ENCODE peak calls at places on chromosomes 12 and 14, in nine cellular contexts. Y is body of pancreas; Z is lower lobe of right lung; V is activated CD8-positive, alpha-beta T cell treated with anti-CD3 and anti-CD28 coated beads for 36 hours; C is adrenal gland; T is fibroblast of pulmonary artery; F is AG04450; W is neural progenitor cell; B is H9. G is an unnamed sample.

GRCh38 chr12:116179384-116179783 is 98.1 kb downstream of the MED13L start:
- DNase-seq in Y (no peak), Z (no peak), V (no peak), C (no peak), T (no peak), F (no peak), W (no peak), B (no peak), G (no peak)

GRCh38 chr12:107092669-107093546 is 441 bp downstream of the CRY1 start:
- DNase-seq in Y (peak; percentile 69), Z (peak; percentile 75), V (peak; percentile 87), C (peak; percentile 56), T (peak; percentile 41), F (no peak), W (peak; percentile 73), B (peak; percentile 65), G (no peak)

GRCh38 chr12:120740871-120741270 is 15.2 kb downstream of the ACADS start:
- DNase-seq in Y (no peak), Z (no peak), V (no peak), C (no peak), T (no peak), F (no peak), W (no peak), B (no peak), G (no peak)

GRCh38 chr12:19196959-19197630 is 67.6 kb downstream of the PLEKHA5 start:
- DNase-seq in Y (no peak), Z (no peak), V (no peak), C (no peak), T (peak; percentile 57), F (no peak), W (no peak), B (no peak), G (no peak)

GRCh38 chr14:46574236-46574970 is 77.2 kb downstream of the RPL10L start:
- DNase-seq in Y (no peak), Z (no peak), V (no peak), C (no peak), T (no peak), F (no peak), W (no peak), B (no peak), G (no peak)

GRCh38 chr14:54718046-54718445 is 151.1 kb downstream of the SAMD4A start:
- DNase-seq in Y (no peak), Z (no peak), V (no peak), C (no peak), T (no peak), F (no peak), W (no peak), B (no peak), G (no peak)

GRCh38 chr12:126982707-126983106 is 1284.3 kb upstream of the TMEM132C start:
- DNase-seq in Y (no peak), Z (no peak), V (no peak), C (no peak), T (no peak), F (no peak), W (no peak), B (no peak), G (no peak)

GRCh38 chr14:77790566-77791224 is 9.2 kb upstream of the ADCK1 start:
- DNase-seq in Y (no peak), Z (no peak), V (no peak), C (no peak), T (no peak), F (no peak), W (no peak), B (no peak), G (no peak)

GRCh38 chr14:51862171-51862838 is 1.9 kb downstream of the GNG2 start:
- DNase-seq in Y (no peak), Z (no peak), V (peak; percentile 51), C (no peak), T (no peak), F (no peak), W (no peak), B (no peak), G (no peak)

GRCh38 chr12:11827096-11827841 is 177.8 kb downstream of the ETV6 start:
- DNase-seq in Y (peak; percentile 55), Z (no peak), V (no peak), C (peak; percentile 64), T (no peak), F (no peak), W (peak; percentile 72), B (peak; percentile 52), G (peak; percentile 30)

GRCh38 chr12:26631846-26632245 is 201.1 kb downstream of the ITPR2 start:
- DNase-seq in Y (no peak), Z (no peak), V (no peak), C (no peak), T (peak; percentile 57), F (no peak), W (no peak), B (no peak), G (no peak)

GRCh38 chr12:121465921-121466799 is 66.2 kb downstream of the RNF34 start:
- DNase-seq in Y (no peak), Z (no peak), V (peak; percentile 51), C (no peak), T (peak; percentile 22), F (no peak), W (peak; percentile 49), B (no peak), G (no peak)

GRCh38 chr12:77354766-77355362 is 289.5 kb upstream of the E2F7 start:
- DNase-seq in Y (no peak), Z (no peak), V (no peak), C (no peak), T (no peak), F (no peak), W (no peak), B (no peak), G (no peak)

GRCh38 chr12:100826323-100826722 is 31.7 kb downstream of the ANO4 start:
- DNase-seq in Y (peak; percentile 25), Z (no peak), V (peak; percentile 33), C (peak; percentile 69), T (peak; percentile 73), F (peak; percentile 21), W (peak; percentile 81), B (peak; percentile 55), G (peak; percentile 11)

GRCh38 chr14:79899610-79900009 is 311.7 kb downstream of the DIO2 start:
- DNase-seq in Y (no peak), Z (no peak), V (no peak), C (no peak), T (no peak), F (no peak), W (peak; percentile 2), B (no peak), G (no peak)

GRCh38 chr12:45518516-45519235 is 210.8 kb upstream of the ARID2 start:
- DNase-seq in Y (no peak), Z (no peak), V (peak; percentile 80), C (no peak), T (no peak), F (no peak), W (no peak), B (no peak), G (no peak)

GRCh38 chr12:45638386-45638785 is 91.1 kb upstream of the ARID2 start:
- DNase-seq in Y (no peak), Z (no peak), V (no peak), C (no peak), T (no peak), F (no peak), W (no peak), B (no peak), G (no peak)

GRCh38 chr12:18782827-18783226 is 44.9 kb downstream of the CAPZA3 start:
- DNase-seq in Y (no peak), Z (no peak), V (no peak), C (no peak), T (no peak), F (no peak), W (no peak), B (no peak), G (no peak)

GRCh38 chr12:68400231-68400829 is 68.2 kb upstream of the MDM1 start:
- DNase-seq in Y (no peak), Z (no peak), V (no peak), C (no peak), T (no peak), F (no peak), W (no peak), B (no peak), G (no peak)

GRCh38 chr12:868722-869121 is 80.8 kb downstream of the RAD52 start:
- DNase-seq in Y (no peak), Z (no peak), V (no peak), C (no peak), T (no peak), F (no peak), W (peak; percentile 32), B (no peak), G (no peak)
- TF ChIP-seq CTCF in Y (no peak), Z (no peak), V (no peak), C (no peak), T (no peak), F (peak; percentile 9), W (peak; percentile 47), B (peak; percentile 57), G (no peak)

GRCh38 chr14:72682188-72682587 is 211.7 kb downstream of the DPF3 start:
- DNase-seq in Y (no peak), Z (no peak), V (no peak), C (no peak), T (no peak), F (no peak), W (no peak), B (no peak), G (peak; percentile 58)
- TF ChIP-seq CTCF in Y (no peak), Z (no peak), V (no peak), C (no peak), T (no peak), F (no peak), W (no peak), B (no peak), G (no peak)

GRCh38 chr12:94710933-94711332 is 60.6 kb upstream of the TMCC3 start:
- DNase-seq in Y (no peak), Z (no peak), V (peak; percentile 55), C (no peak), T (peak; percentile 28), F (no peak), W (peak; percentile 37), B (peak; percentile 67), G (peak; percentile 19)
- TF ChIP-seq CTCF in Y (no peak), Z (peak; percentile 25), V (no peak), C (peak; percentile 4), T (peak; percentile 38), F (peak; percentile 33), W (peak; percentile 40), B (peak; percentile 60), G (peak; percentile 70)

GRCh38 chr14:95255487-95255886 is 64.2 kb downstream of the CLMN start:
- DNase-seq in Y (peak; percentile 72), Z (peak; percentile 86), V (peak; percentile 46), C (no peak), T (peak; percentile 83), F (no peak), W (peak; percentile 78), B (peak; percentile 93), G (no peak)

GRCh38 chr14:95256011-95256775 is 63.5 kb downstream of the CLMN start:
- DNase-seq in Y (no peak), Z (no peak), V (no peak), C (no peak), T (no peak), F (no peak), W (peak; percentile 41), B (no peak), G (no peak)

GRCh38 chr14:95254356-95254755 is 65.4 kb downstream of the CLMN start:
- DNase-seq in Y (no peak), Z (no peak), V (no peak), C (no peak), T (peak; percentile 55), F (no peak), W (no peak), B (peak; percentile 23), G (no peak)

GRCh38 chr14:95256776-95257060 is 63.0 kb downstream of the CLMN start:
- DNase-seq in Y (no peak), Z (no peak), V (no peak), C (no peak), T (no peak), F (no peak), W (no peak), B (no peak), G (no peak)

GRCh38 chr14:95255013-95255412 is 64.7 kb downstream of the CLMN start:
- DNase-seq in Y (no peak), Z (no peak), V (no peak), C (no peak), T (no peak), F (no peak), W (peak; percentile 35), B (peak; percentile 65), G (no peak)
- TF ChIP-seq CTCF in Y (no peak), Z (no peak), V (no peak), C (no peak), T (no peak), F (no peak), W (no peak), B (peak; percentile 30), G (no peak)